ENCODE peak calls at places on chromosomes 12 and 14, in five cellular contexts. Z, O, E, C and S are unnamed samples.

GRCh38 chr12:112536367-112536730 is 117.6 kb downstream of the PTPN11 start:
- DNase-seq in Z (no peak), C (no peak), E (no peak), O (no peak), S (no peak)

GRCh38 chr14:33884916-33885315 is 66.0 kb downstream of the EGLN3 start:
- DNase-seq in E (no peak), C (no peak), Z (no peak), O (no peak), S (no peak)

GRCh38 chr12:109140560-109140959 is 24.2 kb downstream of the ACACB start:
- DNase-seq in E (no peak), Z (no peak), C (no peak), O (no peak), S (no peak)

GRCh38 chr12:115172521-115172920 is 488.5 kb upstream of the TBX3 start:
- DNase-seq in E (no peak), O (peak; percentile 83), Z (no peak), C (no peak), S (no peak)

GRCh38 chr12:94039914-94040313 is 108.5 kb upstream of the PLXNC1 start:
- DNase-seq in E (no peak), C (no peak), Z (no peak), O (peak; percentile 77), S (no peak)

GRCh38 chr12:64218597-64218996 is 3.5 kb downstream of the KICS2 start:
- DNase-seq in C (no peak), O (no peak), E (no peak), Z (no peak), S (no peak)

GRCh38 chr14:84749191-84749945 is 780.6 kb upstream of the FLRT2 start:
- DNase-seq in O (no peak), E (no peak), Z (no peak), C (no peak), S (no peak)

GRCh38 chr14:76376001-76376404 is at the start of gene ESRRB:
- DNase-seq in C (no peak), Z (no peak), O (peak; percentile 31), E (no peak), S (no peak)

GRCh38 chr14:51382506-51382905 is 142.5 kb downstream of the TMX1 start:
- DNase-seq in O (no peak), Z (no peak), C (no peak), E (no peak), S (no peak)

GRCh38 chr12:132285991-132286681 is 43.3 kb downstream of the GALNT9 start:
- DNase-seq in O (peak; percentile 40), C (peak; percentile 85), Z (peak; percentile 64), E (peak; percentile 83), S (peak; percentile 56)

GRCh38 chr14:69666112-69666511 is 54.7 kb downstream of the SUSD6 start:
- DNase-seq in O (no peak), C (no peak), E (no peak), Z (no peak), S (no peak)

GRCh38 chr14:35335388-35336092 is 43.4 kb downstream of the PSMA6 start:
- DNase-seq in E (peak; percentile 82), C (peak; percentile 58), O (peak; percentile 45), Z (peak; percentile 68), S (peak; percentile 57)

DNA sequence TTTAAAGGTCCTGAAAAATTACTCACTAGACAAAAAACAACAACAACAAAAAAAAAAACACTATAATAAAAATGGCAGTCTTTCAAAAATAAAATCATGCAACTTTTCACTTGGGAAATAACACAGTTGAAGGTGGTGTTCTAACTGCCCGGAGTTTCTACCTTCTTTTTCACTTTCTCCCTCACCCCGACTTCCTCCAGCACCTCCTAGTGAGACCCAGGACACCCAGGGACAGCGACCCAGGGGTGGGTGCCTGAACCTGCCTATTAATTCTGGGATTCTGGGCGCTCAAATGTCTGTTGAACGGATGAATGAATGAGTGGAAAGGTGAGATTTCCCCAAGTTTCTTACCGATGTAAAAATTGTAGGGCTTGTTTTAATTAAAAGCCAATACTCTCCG is 2.0 kb upstream of the FZD10 start:
- DNase-seq in Z (no peak), C (no peak), O (no peak), E (no peak), S (no peak)
- H3K4me1 ChIP-seq in Z (no peaks in the 10 kb centered on the region), C (no peaks in the 10 kb centered on the region), O (no peaks in the 10 kb centered on the region), E (no peaks in the 10 kb centered on the region), S (peaks cover 22% of the 10 kb centered on the region)

GRCh38 chr14:21860172-21860571 is 186.6 kb upstream of the OR4E1 start:
- DNase-seq in O (peak; percentile 5), Z (no peak), C (peak; percentile 32), E (no peak), S (no peak)
- TF ChIP-seq CTCF in O (peak; percentile 28), Z (no peak), C (no peak), E (no peak), S (no peak)

GRCh38 chr14:95134304-95134933 is 22.9 kb downstream of the DICER1 start:
- DNase-seq in C (no peak), E (no peak), O (no peak), Z (no peak), S (no peak)
- H3K4me3 ChIP-seq in C (no peak overlapping the region), E (no peak overlapping the region), O (no peak overlapping the region), Z (no peak overlapping the region), S (no peak overlapping the region)

DNA sequence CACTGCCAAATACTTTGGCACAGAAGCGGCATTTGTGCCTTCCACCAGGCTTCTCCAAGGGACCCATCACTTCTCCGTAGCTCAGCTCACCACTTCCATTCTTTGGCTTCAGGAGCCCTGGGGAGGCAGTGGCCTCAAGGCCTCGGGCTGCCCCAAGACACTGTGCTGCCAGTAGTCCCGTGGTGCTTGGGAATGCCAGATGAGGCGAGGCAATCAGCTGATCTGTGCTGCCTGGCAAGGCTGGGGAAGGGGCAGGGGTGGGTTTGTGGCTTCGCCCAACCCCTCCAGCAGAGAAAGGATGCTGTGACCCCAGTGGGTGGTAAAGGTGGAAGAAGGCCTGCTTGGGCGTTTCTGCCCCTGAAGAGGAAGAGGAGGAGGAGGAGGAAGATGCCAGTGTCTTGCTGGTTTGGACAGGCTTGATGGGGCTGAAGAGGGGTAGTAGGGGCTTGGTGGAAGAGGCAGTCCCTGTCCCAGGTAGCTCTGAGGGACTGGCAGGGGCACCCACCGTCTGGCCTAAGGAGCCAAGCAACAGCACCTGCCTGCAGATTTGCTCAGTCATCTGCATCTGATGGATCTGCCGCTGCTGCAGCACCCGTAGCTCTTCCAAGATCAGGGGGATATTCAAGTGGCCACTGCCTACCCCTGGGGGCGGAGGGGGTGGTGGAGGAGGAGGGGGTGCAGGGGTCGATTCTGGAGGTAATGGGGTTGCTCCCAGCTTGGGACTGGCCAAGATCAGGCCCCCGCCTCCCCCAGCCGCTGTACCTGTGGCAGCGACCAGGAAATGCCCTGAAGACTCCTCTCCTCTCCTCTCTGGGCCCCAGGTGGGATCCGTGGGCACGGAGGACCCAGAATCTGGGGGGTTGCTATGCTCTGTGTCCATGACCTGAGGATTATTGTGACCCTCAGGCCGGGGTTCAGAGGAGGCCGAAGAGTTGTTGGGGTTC is 1.3 kb downstream of the SALL2 start:
- DNase-seq in O (no peak), C (no peak), Z (no peak), E (no peak), S (no peak)
- H3K4me1 ChIP-seq in O (no peaks in the 10 kb centered on the region), C (peaks cover 9% of the 10 kb centered on the region), Z (no peaks in the 10 kb centered on the region), E (no peaks in the 10 kb centered on the region), S (peaks cover 13% of the 10 kb centered on the region)

GRCh38 chr12:47812797-47813490 is 6.8 kb downstream of the HDAC7 start:
- DNase-seq in Z (peak; percentile 95), O (peak; percentile 80), E (peak; percentile 77), C (peak; percentile 88), S (peak; percentile 91)
- TF ChIP-seq CTCF in Z (no peak), O (no peak), E (no peak), C (no peak), S (no peak)

DNA sequence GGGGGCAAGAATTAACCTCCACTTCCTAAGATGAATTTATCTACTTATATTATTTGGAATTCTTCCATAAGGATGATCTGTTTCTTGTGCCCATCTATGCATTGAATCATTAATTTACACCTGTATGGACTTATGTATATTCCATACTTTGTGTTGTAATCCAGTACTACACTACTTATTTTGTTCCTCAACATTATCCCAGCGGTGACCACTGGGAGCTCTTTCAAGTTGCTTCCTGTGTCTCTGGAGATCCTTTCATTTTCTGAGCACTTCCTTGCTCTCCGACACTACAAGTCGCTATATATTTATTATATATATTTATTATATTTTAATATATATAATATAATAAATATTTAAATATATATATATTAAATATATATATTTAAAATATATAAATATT is 54.9 kb upstream of the SCN8A start:
- DNase-seq in Z (no peak), O (peak; percentile 16), C (no peak), E (no peak), S (no peak)
- H3K4me3 ChIP-seq in Z (no peak overlapping the region), O (no peak overlapping the region), C (no peak overlapping the region), E (no peak overlapping the region), S (no peak overlapping the region)

GRCh38 chr14:75163677-75164076 is 12.7 kb downstream of the TMED10 start:
- DNase-seq in Z (no peak), C (no peak), O (no peak), E (no peak), S (no peak)

GRCh38 chr14:75165586-75166391 is 10.6 kb downstream of the TMED10 start:
- DNase-seq in O (peak; percentile 20), C (peak; percentile 62), Z (no peak), E (no peak), S (no peak)

GRCh38 chr14:75158843-75159614 is 17.4 kb downstream of the TMED10 start:
- DNase-seq in E (no peak), Z (no peak), C (no peak), O (no peak), S (no peak)

GRCh38 chr14:75164809-75165208 is 11.6 kb downstream of the TMED10 start:
- DNase-seq in C (no peak), O (no peak), E (no peak), Z (no peak), S (no peak)

DNA sequence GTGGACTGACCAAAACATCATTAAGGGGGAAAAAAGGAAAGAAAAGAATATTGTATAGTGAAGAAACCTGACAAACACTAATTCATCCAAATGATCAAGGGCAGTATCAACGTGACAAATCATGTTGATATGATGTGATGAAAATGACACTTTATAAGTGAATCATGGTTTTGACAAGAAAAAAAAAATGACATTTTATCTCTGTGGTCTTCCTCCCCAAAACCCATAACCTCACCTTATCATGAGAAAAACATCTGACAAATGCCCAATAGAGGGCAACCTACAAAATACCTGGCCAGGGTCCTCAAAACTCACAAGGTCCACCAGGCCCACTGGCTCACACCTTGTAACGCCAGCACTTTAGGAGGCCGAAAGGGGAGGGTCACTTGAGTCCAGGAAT is 13.8 kb downstream of the TMED10 start:
- DNase-seq in O (no peak), C (no peak), E (no peak), Z (no peak), S (no peak)
- H3K4me1 ChIP-seq in O (no peaks in the 10 kb centered on the region), C (peaks cover 38% of the 10 kb centered on the region), E (peaks cover 44% of the 10 kb centered on the region), Z (peaks cover 57% of the 10 kb centered on the region), S (peaks cover 77% of the 10 kb centered on the region)

GRCh38 chr12:57816001-57816854 is 2.3 kb downstream of the AVIL start:
- DNase-seq in E (no peak), C (no peak), O (no peak), Z (no peak), S (no peak)

GRCh38 chr12:57816855-57817151 is 1.7 kb downstream of the AVIL start:
- DNase-seq in C (peak; percentile 56), E (no peak), Z (peak; percentile 69), O (peak; percentile 64), S (peak; percentile 62)

GRCh38 chr12:57815177-57816000 is 3.1 kb downstream of the AVIL start:
- DNase-seq in E (no peak), O (no peak), Z (no peak), C (no peak), S (no peak)

GRCh38 chr12:57813111-57813970 is 5.2 kb downstream of the AVIL start:
- DNase-seq in E (no peak), C (no peak), O (no peak), Z (no peak), S (no peak)

GRCh38 chr12:57813971-57814771 is 4.4 kb downstream of the AVIL start:
- DNase-seq in C (peak; percentile 59), O (peak; percentile 77), E (no peak), Z (peak; percentile 64), S (no peak)
- TF ChIP-seq CTCF in C (no peak), O (peak; percentile 24), E (no peak), Z (no peak), S (no peak)

GRCh38 chr14:65528069-65528468 is 115.5 kb downstream of the FUT8 start:
- DNase-seq in Z (no peak), E (no peak), C (no peak), O (no peak), S (no peak)
- H3K4me3 ChIP-seq in Z (no peak overlapping the region), E (no peak overlapping the region), C (no peak overlapping the region), O (no peak overlapping the region), S (no peak overlapping the region)